ENCODE peak calls at places on chromosomes 11 and 22, in nine cellular contexts. One of them, this sample, is unnamed.

GRCh38 chr11:26993965-26994446 is at the start of gene FIBIN:
- DNase-seq in stimulated activated CD4-positive, alpha-beta T cell treated with anti-CD3 and anti-CD28 coated beads, Interleukin-2, amount 100 ng/mL, for 24 hours: no peak
- DNase-seq in non-pigmented ciliary epithelial cell: peak; percentile 59
- DNase-seq in psoas muscle: peak; percentile 25
- DNase-seq in iPS DF 19.7: no peak
- DNase-seq in A172: no peak
- DNase-seq in activated T-cell treated with anti-CD3 and anti-CD28 coated beads for 1 hour: no peak
- DNase-seq in pulmonary artery endothelial cell: no peak
- DNase-seq in neuronal stem cell: no peak
- DNase-seq in this sample: no peak

GRCh38 chr11:3808846-3809623 is 675 bp downstream of the PGAP2 start:
- DNase-seq in activated T-cell treated with anti-CD3 and anti-CD28 coated beads for 1 hour: no peak
- DNase-seq in A172: peak; percentile 51
- DNase-seq in iPS DF 19.7: no peak
- DNase-seq in psoas muscle: no peak
- DNase-seq in non-pigmented ciliary epithelial cell: no peak
- DNase-seq in pulmonary artery endothelial cell: no peak
- DNase-seq in neuronal stem cell: no peak
- DNase-seq in stimulated activated CD4-positive, alpha-beta T cell treated with anti-CD3 and anti-CD28 coated beads, Interleukin-2, amount 100 ng/mL, for 24 hours: peak; percentile 42
- DNase-seq in this sample: peak; percentile 37

GRCh38 chr11:122923302-122923701 is 40.7 kb downstream of the JHY start:
- DNase-seq in stimulated activated CD4-positive, alpha-beta T cell treated with anti-CD3 and anti-CD28 coated beads, Interleukin-2, amount 100 ng/mL, for 24 hours: no peak
- DNase-seq in activated T-cell treated with anti-CD3 and anti-CD28 coated beads for 1 hour: no peak
- DNase-seq in neuronal stem cell: no peak
- DNase-seq in non-pigmented ciliary epithelial cell: no peak
- DNase-seq in A172: no peak
- DNase-seq in iPS DF 19.7: no peak
- DNase-seq in pulmonary artery endothelial cell: no peak
- DNase-seq in psoas muscle: no peak
- DNase-seq in this sample: no peak

GRCh38 chr11:7892059-7892699 is 38.9 kb downstream of the OR10A6 start:
- DNase-seq in iPS DF 19.7: no peak
- DNase-seq in psoas muscle: no peak
- DNase-seq in stimulated activated CD4-positive, alpha-beta T cell treated with anti-CD3 and anti-CD28 coated beads, Interleukin-2, amount 100 ng/mL, for 24 hours: no peak
- DNase-seq in pulmonary artery endothelial cell: no peak
- DNase-seq in A172: peak; percentile 34
- DNase-seq in activated T-cell treated with anti-CD3 and anti-CD28 coated beads for 1 hour: no peak
- DNase-seq in non-pigmented ciliary epithelial cell: peak; percentile 38
- DNase-seq in neuronal stem cell: no peak
- DNase-seq in this sample: no peak

GRCh38 chr22:27435839-27436581 is 365.5 kb downstream of the MN1 start:
- DNase-seq in stimulated activated CD4-positive, alpha-beta T cell treated with anti-CD3 and anti-CD28 coated beads, Interleukin-2, amount 100 ng/mL, for 24 hours: no peak
- DNase-seq in A172: no peak
- DNase-seq in iPS DF 19.7: no peak
- DNase-seq in neuronal stem cell: peak; percentile 45
- DNase-seq in psoas muscle: peak; percentile 58
- DNase-seq in pulmonary artery endothelial cell: no peak
- DNase-seq in activated T-cell treated with anti-CD3 and anti-CD28 coated beads for 1 hour: no peak
- DNase-seq in non-pigmented ciliary epithelial cell: no peak
- DNase-seq in this sample: no peak

GRCh38 chr11:789951-790350 is at the start of gene CEND1:
- DNase-seq in activated T-cell treated with anti-CD3 and anti-CD28 coated beads for 1 hour: no peak
- DNase-seq in pulmonary artery endothelial cell: no peak
- DNase-seq in non-pigmented ciliary epithelial cell: no peak
- DNase-seq in stimulated activated CD4-positive, alpha-beta T cell treated with anti-CD3 and anti-CD28 coated beads, Interleukin-2, amount 100 ng/mL, for 24 hours: peak; percentile 55
- DNase-seq in psoas muscle: peak; percentile 45
- DNase-seq in A172: no peak
- DNase-seq in iPS DF 19.7: no peak
- DNase-seq in neuronal stem cell: peak; percentile 51
- DNase-seq in this sample: peak; percentile 38

GRCh38 chr11:18229501-18229900 is 7.1 kb downstream of the SAA4 start:
- DNase-seq in A172: no peak
- DNase-seq in non-pigmented ciliary epithelial cell: no peak
- DNase-seq in pulmonary artery endothelial cell: no peak
- DNase-seq in neuronal stem cell: no peak
- DNase-seq in activated T-cell treated with anti-CD3 and anti-CD28 coated beads for 1 hour: no peak
- DNase-seq in stimulated activated CD4-positive, alpha-beta T cell treated with anti-CD3 and anti-CD28 coated beads, Interleukin-2, amount 100 ng/mL, for 24 hours: no peak
- DNase-seq in psoas muscle: no peak
- DNase-seq in iPS DF 19.7: no peak
- DNase-seq in this sample: no peak

GRCh38 chr11:22976146-22976545 is 115.9 kb upstream of the CCDC179 start:
- DNase-seq in neuronal stem cell: no peak
- DNase-seq in iPS DF 19.7: no peak
- DNase-seq in activated T-cell treated with anti-CD3 and anti-CD28 coated beads for 1 hour: no peak
- DNase-seq in stimulated activated CD4-positive, alpha-beta T cell treated with anti-CD3 and anti-CD28 coated beads, Interleukin-2, amount 100 ng/mL, for 24 hours: no peak
- DNase-seq in psoas muscle: peak; percentile 11
- DNase-seq in pulmonary artery endothelial cell: no peak
- DNase-seq in non-pigmented ciliary epithelial cell: peak; percentile 54
- DNase-seq in A172: peak; percentile 56
- DNase-seq in this sample: no peak

GRCh38 chr22:23070418-23071162 is at the start of gene GNAZ:
- DNase-seq in iPS DF 19.7: no peak
- DNase-seq in activated T-cell treated with anti-CD3 and anti-CD28 coated beads for 1 hour: no peak
- DNase-seq in stimulated activated CD4-positive, alpha-beta T cell treated with anti-CD3 and anti-CD28 coated beads, Interleukin-2, amount 100 ng/mL, for 24 hours: peak; percentile 22
- DNase-seq in pulmonary artery endothelial cell: no peak
- DNase-seq in A172: no peak
- DNase-seq in non-pigmented ciliary epithelial cell: no peak
- DNase-seq in neuronal stem cell: peak; percentile 51
- DNase-seq in psoas muscle: peak; percentile 36
- DNase-seq in this sample: no peak

GRCh38 chr11:13955971-13956421 is 6.5 kb upstream of the SPON1 start:
- DNase-seq in stimulated activated CD4-positive, alpha-beta T cell treated with anti-CD3 and anti-CD28 coated beads, Interleukin-2, amount 100 ng/mL, for 24 hours: peak; percentile 66
- DNase-seq in A172: peak; percentile 55
- DNase-seq in iPS DF 19.7: no peak
- DNase-seq in activated T-cell treated with anti-CD3 and anti-CD28 coated beads for 1 hour: peak; percentile 49
- DNase-seq in psoas muscle: no peak
- DNase-seq in neuronal stem cell: peak; percentile 80
- DNase-seq in non-pigmented ciliary epithelial cell: no peak
- DNase-seq in pulmonary artery endothelial cell: peak; percentile 27
- DNase-seq in this sample: peak; percentile 27

This sample was measured in activated T-helper 2 cell treated with anti-CD3 and anti-CD28 coated beads, Interferon-gamma antibody, Interleukin-2, Interleukin-4, amounts not matched to agents 10 μg/mL and 5 μg/mL and 100 μg/mL, durations not matched to agents 14 hours and 24 hours and 36 hours.